ENCODE peak calls at places on chromosomes 6 and 20, in five cellular contexts. K is amygdala, Y is substantia nigra, C is retinal pigment epithelial cell, Z is RCC 7860. U is an unnamed sample.

GRCh38 chr20:37627060-37627766 is 66.6 kb upstream of the CTNNBL1 start:
- DNase-seq in K (peak), Y (no peak), C (no peak), Z (peak), U (peak)

GRCh38 chr6:44010411-44011349 is 116.6 kb downstream of the MRPL14 start:
- DNase-seq in K (no peak), Y (no peak), C (no peak), Z (peak), U (peak)

GRCh38 chr6:12545837-12546658 is 170.5 kb upstream of the PHACTR1 start:
- DNase-seq in K (no peak), Y (no peak), C (peak), Z (peak), U (no peak)

GRCh38 chr6:100559859-100560258 is 95.1 kb upstream of the SIM1 start:
- DNase-seq in K (no peak), Y (no peak), C (no peak), Z (no peak), U (no peak)

GRCh38 chr20:4181956-4182945 is 166.9 kb upstream of the RNF24 start:
- DNase-seq in K (no peak), Y (no peak), C (no peak), Z (no peak), U (no peak)

GRCh38 chr20:35954907-35955251 is 577 bp upstream of the SCAND1 start:
- DNase-seq in K (no peak), Y (no peak), C (peak), Z (peak), U (no peak)

GRCh38 chr6:75285156-75285639 is 606 bp upstream of the TMEM30A start:
- DNase-seq in K (no peak), Y (no peak), C (no peak), Z (no peak), U (no peak)

GRCh38 chr20:62775206-62775605 is 21.1 kb upstream of the MRGBP start:
- DNase-seq in K (no peak), Y (no peak), C (no peak), Z (no peak), U (no peak)

GRCh38 chr6:167292301-167293087 is 1.4 kb downstream of the UNC93A start:
- DNase-seq in K (no peak), Y (no peak), C (no peak), Z (no peak), U (no peak)

U was measured in psoas muscle.